ENCODE peak calls at places on chromosomes 4 and X, in seven cellular contexts. C, R, T, B, L, Q and E are unnamed samples.

GRCh38 chr4:83858121-83858520 is 322.2 kb downstream of the GPAT3 start:
- DNase-seq in C (no peak), R (no peak), T (no peak), B (no peak), L (no peak), Q (no peak), E (no peak)

GRCh38 chr4:142846105-142846728 is at the start of gene INPP4B:
- DNase-seq in C (peak; percentile 42), R (peak; percentile 76), T (peak; percentile 68), B (peak; percentile 54), L (peak; percentile 83), Q (peak; percentile 47), E (peak; percentile 72)

GRCh38 chr4:85544751-85545150 is 69.8 kb downstream of the ARHGAP24 start:
- DNase-seq in C (no peak), R (no peak), T (no peak), B (no peak), L (no peak), Q (no peak), E (no peak)

GRCh38 chr4:186666252-186666651 is 57.4 kb downstream of the FAT1 start:
- DNase-seq in C (no peak), R (no peak), T (no peak), B (no peak), L (no peak), Q (no peak), E (no peak)

GRCh38 chr4:143085224-143085623 is 99.5 kb upstream of the USP38 start:
- DNase-seq in C (no peak), R (no peak), T (no peak), B (no peak), L (no peak), Q (no peak), E (no peak)

GRCh38 chr4:154086247-154086646 is 297.4 kb upstream of the SFRP2 start:
- DNase-seq in C (no peak), R (no peak), T (no peak), B (peak; percentile 12), L (no peak), Q (no peak), E (no peak)

GRCh38 chrX:41688154-41688553 is 619 bp upstream of the GPR34 start:
- DNase-seq in C (no peak), R (no peak), T (no peak), B (no peak), L (no peak), Q (no peak), E (no peak)

GRCh38 chrX:104195013-104195412 is 28.8 kb downstream of the FAM199X start:
- DNase-seq in C (no peak), R (no peak), T (no peak), B (no peak), L (no peak), Q (no peak), E (no peak)

GRCh38 chr4:163161536-163162205 is 5.0 kb downstream of the NAF1 start:
- DNase-seq in C (no peak), R (no peak), T (peak; percentile 96), B (peak; percentile 89), L (no peak), Q (no peak), E (no peak)

GRCh38 chrX:31717474-31717873 is 645.6 kb upstream of the FTHL17 start:
- DNase-seq in C (no peak), R (no peak), T (no peak), B (no peak), L (no peak), Q (no peak), E (no peak)

GRCh38 chrX:48470110-48470832 is at the start of gene SLC38A5:
- DNase-seq in C (peak; percentile 45), R (peak; percentile 70), T (no peak), B (no peak), L (no peak), Q (no peak), E (no peak)

GRCh38 chrX:110003167-110004156 is 548 bp downstream of the TMEM164 start:
- DNase-seq in C (no peak), R (peak; percentile 85), T (no peak), B (no peak), L (no peak), Q (no peak), E (no peak)

GRCh38 chrX:40006025-40007017 is 91.4 kb downstream of the BCOR start:
- DNase-seq in C (peak; percentile 69), R (peak; percentile 79), T (no peak), B (no peak), L (peak; percentile 62), Q (no peak), E (peak; percentile 81)

GRCh38 chrX:9110808-9111207 is 76.9 kb upstream of the FAM9B start:
- DNase-seq in C (no peak), R (no peak), T (no peak), B (no peak), L (no peak), Q (no peak), E (no peak)

GRCh38 chr4:84944952-84945351 is 21.5 kb downstream of the WDFY3 start:
- DNase-seq in C (no peak), R (no peak), T (peak; percentile 34), B (no peak), L (no peak), Q (no peak), E (no peak)

GRCh38 chrX:15988661-15989603 is 134.3 kb upstream of the AP1S2 start:
- DNase-seq in C (no peak), R (no peak), T (peak; percentile 58), B (peak; percentile 63), L (no peak), Q (no peak), E (no peak)

GRCh38 chr4:127335732-127336131 is 297.0 kb upstream of the INTU start:
- DNase-seq in C (no peak), R (no peak), T (no peak), B (no peak), L (no peak), Q (no peak), E (no peak)

DNA sequence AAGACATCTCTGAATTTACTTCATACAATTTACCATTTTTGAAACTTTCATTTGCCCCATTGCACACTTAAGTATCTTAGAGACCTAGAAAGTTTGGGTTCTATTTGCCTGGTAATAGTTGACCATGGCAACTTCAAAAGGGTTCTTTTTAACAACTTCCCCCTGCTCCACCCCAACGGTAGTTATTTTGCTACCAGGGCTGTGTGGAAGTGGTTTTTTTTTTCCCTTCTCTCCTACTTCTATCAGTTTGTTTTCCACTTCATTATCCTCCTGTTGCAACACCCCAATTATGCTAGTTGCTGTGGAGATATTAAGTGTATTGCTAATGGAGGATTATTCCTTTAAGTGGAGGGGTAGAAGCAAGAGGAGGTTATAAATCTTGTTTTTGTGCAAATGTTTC is 14.4 kb downstream of the SGMS2 start:
- DNase-seq in C (no peak), R (no peak), T (no peak), B (no peak), L (no peak), Q (no peak), E (no peak)
- H3K27ac ChIP-seq in C (no peak overlapping the region), R (peak overlapping the region; percentile 85), T (no peak overlapping the region), B (no peak overlapping the region), L (no peak overlapping the region), Q (no peak overlapping the region), E (no peak overlapping the region)

GRCh38 chr4:53346920-53347852 is 18.7 kb downstream of the SCFD2 start:
- DNase-seq in C (no peak), R (no peak), T (peak; percentile 54), B (peak; percentile 9), L (no peak), Q (no peak), E (no peak)
- H3K27ac ChIP-seq in C (no peak overlapping the region), R (no peak overlapping the region), T (peak overlapping the region; percentile 10), B (no peak overlapping the region), L (no peak overlapping the region), Q (no peak overlapping the region), E (no peak overlapping the region)

GRCh38 chr4:6230827-6231662 is 30.7 kb upstream of the JAKMIP1 start:
- DNase-seq in C (no peak), R (no peak), T (no peak), B (no peak), L (no peak), Q (no peak), E (no peak)
- H3K27ac ChIP-seq in C (no peak overlapping the region), R (no peak overlapping the region), T (no peak overlapping the region), B (no peak overlapping the region), L (no peak overlapping the region), Q (no peak overlapping the region), E (no peak overlapping the region)

GRCh38 chr4:159484861-159485260 is 382.0 kb downstream of the RAPGEF2 start:
- DNase-seq in C (no peak), R (no peak), T (no peak), B (no peak), L (no peak), Q (no peak), E (no peak)
- H3K27ac ChIP-seq in C (no peak overlapping the region), R (no peak overlapping the region), T (no peak overlapping the region), B (no peak overlapping the region), L (no peak overlapping the region), Q (no peak overlapping the region), E (no peak overlapping the region)

DNA sequence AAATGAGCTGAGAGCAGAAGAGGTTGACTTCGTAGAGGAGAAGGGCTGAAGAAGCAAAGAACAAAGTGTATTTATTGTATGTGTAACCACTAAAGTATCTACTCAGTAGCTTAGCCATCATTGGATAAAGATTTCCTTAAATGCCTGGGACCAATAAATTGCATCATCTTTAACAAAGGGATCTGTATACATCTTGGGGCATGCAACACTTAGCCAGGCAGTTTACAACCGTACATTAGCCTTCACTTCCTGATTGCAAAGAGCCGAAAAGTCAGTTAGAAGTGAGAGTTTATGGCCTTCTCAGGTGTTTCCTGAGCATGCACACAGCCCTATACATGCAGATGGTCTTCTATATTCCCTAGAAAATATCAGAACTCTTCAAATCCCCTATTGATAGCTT is 68.0 kb upstream of the MAGED1 start:
- DNase-seq in C (peak; percentile 19), R (no peak), T (no peak), B (no peak), L (no peak), Q (no peak), E (no peak)
- H3K27ac ChIP-seq in C (no peak overlapping the region), R (no peak overlapping the region), T (no peak overlapping the region), B (no peak overlapping the region), L (no peak overlapping the region), Q (no peak overlapping the region), E (no peak overlapping the region)

GRCh38 chr4:119034276-119035008 is 101.2 kb upstream of the MYOZ2 start:
- DNase-seq in C (no peak), R (no peak), T (peak; percentile 29), B (no peak), L (no peak), Q (no peak), E (no peak)
- H3K27ac ChIP-seq in C (no peak overlapping the region), R (peak overlapping the region; percentile 6), T (no peak overlapping the region), B (no peak overlapping the region), L (peak overlapping the region; percentile 10), Q (no peak overlapping the region), E (no peak overlapping the region)

GRCh38 chr4:3661989-3662388 is 104.2 kb upstream of the ADRA2C start:
- DNase-seq in C (no peak), R (no peak), T (no peak), B (no peak), L (no peak), Q (no peak), E (no peak)

GRCh38 chr4:3657917-3658913 is 108.0 kb upstream of the ADRA2C start:
- DNase-seq in C (no peak), R (no peak), T (peak; percentile 53), B (peak; percentile 86), L (no peak), Q (no peak), E (no peak)

GRCh38 chr4:3659131-3659530 is 107.1 kb upstream of the ADRA2C start:
- DNase-seq in C (no peak), R (no peak), T (no peak), B (no peak), L (no peak), Q (no peak), E (no peak)

GRCh38 chr4:3660928-3661515 is 105.2 kb upstream of the ADRA2C start:
- DNase-seq in C (no peak), R (no peak), T (no peak), B (no peak), L (no peak), Q (no peak), E (no peak)

GRCh38 chr4:3660086-3660927 is 105.9 kb upstream of the ADRA2C start:
- DNase-seq in C (no peak), R (no peak), T (no peak), B (no peak), L (no peak), Q (peak; percentile 29), E (peak; percentile 75)
- H3K27ac ChIP-seq in C (no peak overlapping the region), R (no peak overlapping the region), T (no peak overlapping the region), B (no peak overlapping the region), L (no peak overlapping the region), Q (no peak overlapping the region), E (no peak overlapping the region)